ENCODE peak calls at places on chromosome 6, in ten cellular contexts. D is GM23248; Q is bronchial epithelial cell; R is CD8-positive, alpha-beta T cell; A is upper lobe of left lung; L is heart left ventricle; S is BE2C; Y is psoas muscle; I is esophagus squamous epithelium; N is cardiac muscle cell. K is an unnamed sample.

GRCh38 chr6:107635058-107635515 is 145.2 kb downstream of the SOBP start:
- DNase-seq in L (peak; percentile 28), Q (no peak), S (no peak), N (no peak), I (no peak), D (no peak), A (no peak), Y (no peak), R (no peak), K (no peak)

GRCh38 chr6:3808189-3808588 is 41.0 kb upstream of the FAM50B start:
- DNase-seq in S (no peak), D (peak; percentile 60), Q (no peak), A (no peak), I (no peak), R (no peak), L (no peak), Y (no peak), N (no peak), K (peak; percentile 55)

GRCh38 chr6:80454661-80455365 is 348.3 kb downstream of the BCKDHB start:
- DNase-seq in A (no peak), D (peak; percentile 56), I (no peak), S (no peak), N (peak; percentile 46), R (no peak), Y (no peak), Q (peak; percentile 87), L (no peak), K (no peak)

GRCh38 chr6:142942238-142942637 is 2.7 kb downstream of the HIVEP2 start:
- DNase-seq in R (no peak), Q (peak; percentile 35), N (no peak), S (no peak), Y (no peak), A (no peak), D (no peak), I (no peak), L (no peak), K (no peak)

GRCh38 chr6:37622639-37623038 is 75.0 kb downstream of the MDGA1 start:
- DNase-seq in D (no peak), Y (no peak), A (no peak), S (no peak), L (no peak), Q (peak; percentile 44), R (no peak), N (no peak), I (no peak), K (no peak)

GRCh38 chr6:99346595-99346994 is 2.9 kb downstream of the FAXC start:
- DNase-seq in Q (no peak), L (no peak), R (no peak), Y (no peak), S (no peak), A (no peak), D (no peak), I (no peak), N (no peak), K (no peak)

GRCh38 chr6:47479156-47479541 is 1.6 kb downstream of the CD2AP start:
- DNase-seq in Q (no peak), R (no peak), N (peak; percentile 21), A (no peak), S (no peak), Y (no peak), I (no peak), L (no peak), D (peak; percentile 56), K (no peak)

GRCh38 chr6:74607934-74608333 is 597.9 kb downstream of the COL12A1 start:
- DNase-seq in N (peak; percentile 48), Q (peak; percentile 38), I (no peak), S (no peak), Y (no peak), L (no peak), R (no peak), A (no peak), D (peak; percentile 40), K (no peak)

GRCh38 chr6:136037885-136038460 is 186.5 kb downstream of the PDE7B start:
- DNase-seq in I (no peak), S (no peak), Q (no peak), D (peak; percentile 78), N (peak; percentile 76), R (no peak), Y (no peak), L (peak; percentile 61), A (peak; percentile 24), K (no peak)

GRCh38 chr6:136036601-136037000 is 185.1 kb downstream of the PDE7B start:
- DNase-seq in Y (no peak), N (peak; percentile 65), Q (no peak), A (no peak), L (no peak), I (no peak), S (no peak), D (no peak), R (no peak), K (no peak)

GRCh38 chr6:136036071-136036380 is 184.5 kb downstream of the PDE7B start:
- DNase-seq in R (no peak), Y (no peak), I (no peak), N (no peak), Q (no peak), D (no peak), A (no peak), S (no peak), L (no peak), K (no peak)

GRCh38 chr6:136038531-136038930 is 187.0 kb downstream of the PDE7B start:
- DNase-seq in D (no peak), N (peak; percentile 58), L (no peak), S (no peak), Q (no peak), I (no peak), R (no peak), Y (no peak), A (no peak), K (no peak)

GRCh38 chr6:136037246-136037884 is 185.9 kb downstream of the PDE7B start:
- DNase-seq in L (peak; percentile 36), A (no peak), R (no peak), S (no peak), I (no peak), Q (peak; percentile 78), N (peak; percentile 76), D (no peak), Y (no peak), K (no peak)
- H3K4me3 ChIP-seq in L (peak overlapping the region; percentile 63), A (no peak overlapping the region), R (no peak overlapping the region), S (no peak overlapping the region), I (peak overlapping the region; percentile 29), Q (no peak overlapping the region), N (no peak overlapping the region), D (peak overlapping the region; percentile 71), Y (peak overlapping the region; percentile 59), K (no peak overlapping the region)

GRCh38 chr6:110216140-110216539 is 35.9 kb downstream of the CDC40 start:
- DNase-seq in D (peak; percentile 3), S (no peak), Q (no peak), N (no peak), R (no peak), A (no peak), L (no peak), I (no peak), Y (no peak), K (no peak)
- H3K36me3 ChIP-seq in D (peaks cover 61% of the 10 kb centered on the region), S (peaks cover 29% of the 10 kb centered on the region), Q (peaks cover 9% of the 10 kb centered on the region), N (peaks cover 38% of the 10 kb centered on the region), R (peaks cover 57% of the 10 kb centered on the region), A (peaks cover 31% of the 10 kb centered on the region), L (no peaks in the 10 kb centered on the region), I (no peaks in the 10 kb centered on the region), Y (peaks cover 99% of the 10 kb centered on the region), K (peaks cover 39% of the 10 kb centered on the region)

GRCh38 chr6:164926686-164927085 is 382.7 kb downstream of the C6orf118 start:
- DNase-seq in Q (no peak), A (no peak), I (no peak), S (no peak), Y (no peak), D (no peak), L (no peak), R (no peak), N (peak; percentile 2), K (no peak)

GRCh38 chr6:164928041-164928321 is 381.4 kb downstream of the C6orf118 start:
- DNase-seq in R (no peak), A (no peak), Q (no peak), Y (no peak), D (peak; percentile 10), I (no peak), S (no peak), N (no peak), L (no peak), K (no peak)

GRCh38 chr6:164925681-164926530 is 383.5 kb downstream of the C6orf118 start:
- DNase-seq in R (no peak), Y (no peak), L (no peak), I (no peak), S (no peak), A (no peak), D (no peak), Q (no peak), N (no peak), K (no peak)

GRCh38 chr6:164928366-164929154 is 380.8 kb downstream of the C6orf118 start:
- DNase-seq in I (no peak), D (peak; percentile 28), Q (no peak), A (no peak), N (no peak), Y (no peak), L (no peak), S (no peak), R (no peak), K (no peak)

DNA sequence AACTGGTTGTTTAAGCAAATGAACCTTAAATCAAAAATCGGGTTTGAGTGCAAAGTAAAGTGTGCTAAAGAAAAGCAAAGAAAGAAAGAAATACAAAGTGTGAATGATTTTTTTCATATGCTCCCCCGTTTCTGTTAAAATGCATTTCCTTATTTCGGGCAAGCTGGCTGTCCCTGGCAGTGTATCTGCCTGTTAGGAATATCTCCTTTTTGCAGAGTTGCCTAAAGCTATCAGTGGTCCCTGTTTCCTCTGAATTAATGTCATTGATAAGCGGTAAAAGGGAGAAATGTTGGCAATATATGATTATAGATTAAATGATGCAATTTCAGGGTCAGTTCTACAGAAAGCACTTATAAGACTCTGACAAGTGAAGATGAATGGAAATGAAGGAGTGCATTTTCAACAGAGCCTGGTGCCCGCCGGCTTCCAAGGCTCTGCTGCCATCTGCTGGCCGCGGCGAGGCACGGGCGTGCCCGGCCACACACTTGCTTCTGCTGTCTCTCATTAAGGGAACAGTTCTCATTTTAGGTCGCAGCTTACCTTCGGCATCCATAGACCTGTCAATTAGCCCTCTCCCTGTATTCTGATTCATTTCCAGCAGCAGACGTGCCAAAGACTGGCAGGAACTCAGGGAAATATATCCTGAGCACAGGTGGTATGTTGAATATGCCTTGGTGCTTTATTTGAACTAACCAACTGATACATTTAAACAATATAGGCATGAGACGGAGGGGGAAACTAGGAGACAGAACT is 381.9 kb downstream of the C6orf118 start:
- DNase-seq in N (peak; percentile 70), Q (peak; percentile 33), R (no peak), D (peak; percentile 76), Y (peak; percentile 57), L (peak; percentile 61), A (peak; percentile 62), I (no peak), S (peak; percentile 77), K (peak; percentile 55)
- H3K4me3 ChIP-seq in N (no peak overlapping the region), Q (no peak overlapping the region), R (no peak overlapping the region), D (peak overlapping the region; percentile 74), Y (peak overlapping the region; percentile 52), L (no peak overlapping the region), A (no peak overlapping the region), I (no peak overlapping the region), S (peak overlapping the region; percentile 54), K (peak overlapping the region; percentile 12)

GRCh38 chr6:36599791-36600209 is 5.6 kb downstream of the SRSF3 start:
- DNase-seq in A (peak; percentile 37), D (peak; percentile 68), Y (peak; percentile 45), I (no peak), Q (peak; percentile 56), R (peak; percentile 37), N (peak; percentile 65), L (peak; percentile 47), S (peak; percentile 66), K (peak; percentile 21)

GRCh38 chr6:36596359-36596758 is 2.2 kb downstream of the SRSF3 start:
- DNase-seq in I (no peak), D (peak; percentile 60), S (no peak), Q (no peak), Y (no peak), N (no peak), R (no peak), A (no peak), L (no peak), K (no peak)

GRCh38 chr6:36598739-36599318 is 4.7 kb downstream of the SRSF3 start:
- DNase-seq in A (peak; percentile 2), L (no peak), D (no peak), N (no peak), I (no peak), Y (no peak), R (no peak), Q (no peak), S (no peak), K (no peak)

GRCh38 chr6:36597775-36598174 is 3.6 kb downstream of the SRSF3 start:
- DNase-seq in Y (no peak), Q (no peak), L (no peak), R (no peak), A (peak; percentile 3), N (no peak), S (no peak), I (no peak), D (no peak), K (no peak)

DNA sequence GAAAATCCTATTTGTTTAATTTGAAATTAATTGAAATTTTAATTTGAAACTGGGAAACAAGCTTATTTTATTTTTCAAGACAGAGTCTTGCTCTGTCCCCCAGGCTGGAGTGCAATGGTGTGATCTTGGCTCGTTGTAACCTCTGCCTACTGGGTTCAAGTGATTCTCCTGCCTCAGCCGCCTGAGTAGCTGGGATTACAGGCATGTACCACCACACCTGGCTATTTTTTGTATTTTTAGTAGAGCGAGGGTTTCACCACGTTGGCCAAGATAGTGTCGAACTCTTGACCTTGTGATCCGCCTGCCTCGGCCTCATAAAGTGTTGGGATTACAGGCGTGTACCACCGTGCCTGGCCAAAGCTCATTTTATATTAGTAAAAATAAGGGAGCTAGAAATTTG is 4.2 kb downstream of the SRSF3 start:
- DNase-seq in N (no peak), A (peak; percentile 12), I (no peak), Y (no peak), Q (no peak), R (no peak), L (no peak), S (no peak), D (no peak), K (no peak)
- H3K36me3 ChIP-seq in N (peaks cover 65% of the 10 kb centered on the region), A (peaks cover 58% of the 10 kb centered on the region), I (peaks cover 19% of the 10 kb centered on the region), Y (peaks cover 75% of the 10 kb centered on the region), Q (peaks cover 26% of the 10 kb centered on the region), R (peaks cover 63% of the 10 kb centered on the region), L (peaks cover 4% of the 10 kb centered on the region), S (peaks cover 87% of the 10 kb centered on the region), D (peaks cover 75% of the 10 kb centered on the region), K (peaks cover 88% of the 10 kb centered on the region)

K was measured in MG63.